ENCODE peak calls at places on chromosomes 13 and 19, in nine cellular contexts. J is left ventricle myocardium inferior; S is gastrocnemius medialis; C is GM23248; E is CD4-positive, CD25-positive, alpha-beta regulatory T cell; V is pancreas; K is NT2/D1; P is lower lobe of right lung; H is CD8-positive, alpha-beta memory T cell. U is an unnamed sample. For H3K27me3 and H3K4me1, the result is how much of the 10 kb centered on the place peaks cover.

GRCh38 chr19:52170304-52170703 is 1.1 kb downstream of the ZNF836 start:
- DNase-seq in E (no peak), C (peak), P (no peak), J (no peak), H (no peak), K (no peak), V (no peak), S (no peak), U (no peak)

GRCh38 chr19:55406091-55406868 is 1.3 kb downstream of the UBE2S start:
- DNase-seq in V (no peak), J (no peak), H (no peak), C (peak), S (no peak), K (no peak), E (no peak), P (no peak), U (no peak)

GRCh38 chr13:52127783-52128702 is 830 bp downstream of the NEK5 start:
- DNase-seq in K (peak), E (peak), P (peak), V (peak), J (peak), S (peak), H (peak), C (peak), U (peak)

GRCh38 chr19:56333506-56333905 is 18.9 kb upstream of the ZSCAN5A start:
- DNase-seq in P (no peak), H (peak), V (no peak), S (no peak), C (peak), K (peak), J (no peak), E (peak), U (peak)

GRCh38 chr13:94335786-94336357 is 143.6 kb downstream of the DCT start:
- DNase-seq in E (no peak), P (no peak), J (no peak), H (no peak), K (no peak), V (no peak), C (no peak), S (no peak), U (peak)

GRCh38 chr19:44891016-44891882 is at the start of gene TOMM40:
- DNase-seq in S (no peak), V (peak), C (peak), P (peak), H (no peak), E (peak), J (peak), K (peak), U (peak)

GRCh38 chr13:50224534-50224933 is 209.3 kb downstream of the KCNRG start:
- DNase-seq in P (no peak), C (peak), J (no peak), H (no peak), E (no peak), S (no peak), V (no peak), K (no peak), U (no peak)

GRCh38 chr19:38739440-38740251 is 4.6 kb downstream of the CAPN12 start:
- DNase-seq in K (no peak), S (no peak), H (no peak), V (no peak), E (no peak), P (peak), J (no peak), C (no peak), U (no peak)

GRCh38 chr13:95552208-95552538 is 347 bp upstream of the CLDN10 start:
- DNase-seq in C (no peak), V (no peak), H (no peak), J (no peak), E (no peak), S (no peak), K (no peak), P (no peak), U (no peak)

GRCh38 chr19:12990853-12991252 is 4.4 kb upstream of the NFIX start:
- DNase-seq in C (no peak), J (no peak), S (no peak), K (no peak), H (no peak), V (no peak), E (no peak), P (no peak), U (no peak)

GRCh38 chr19:1016647-1017114 is 4.2 kb downstream of the TMEM259 start:
- DNase-seq in P (no peak), V (no peak), K (no peak), J (peak), C (peak), E (no peak), H (no peak), S (peak), U (no peak)
- H3K4me3 ChIP-seq in P (peak), V (no peak), K (no peak), J (peak), C (peak), E (no peak), H (no peak), S (no peak), U (no peak)

DNA sequence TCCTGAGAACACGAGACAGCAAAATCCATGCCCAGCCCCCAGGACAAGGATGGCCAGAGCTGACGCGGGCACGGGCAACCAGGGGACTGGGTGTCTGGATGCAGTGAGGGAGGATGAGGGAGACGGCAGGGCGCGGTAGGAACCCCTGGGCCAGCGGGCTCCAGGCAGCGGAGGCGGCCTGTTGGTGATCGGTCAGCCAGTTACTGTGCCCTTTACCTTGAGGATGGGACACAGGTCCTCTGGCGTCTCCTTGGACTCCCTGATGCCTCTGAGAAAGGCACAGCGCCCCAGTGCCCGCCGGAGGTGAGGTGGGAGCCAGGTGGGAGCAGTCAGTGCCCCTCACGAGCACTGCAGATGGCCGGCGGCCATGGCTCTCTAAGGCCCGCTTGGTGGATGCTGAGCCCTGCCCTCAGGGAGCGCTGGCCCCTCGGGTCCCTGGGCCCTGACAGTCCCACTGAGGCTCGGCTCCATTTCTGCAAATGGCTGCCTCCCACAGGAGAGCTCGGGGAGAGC is 31.2 kb downstream of the C13orf46 start:
- DNase-seq in K (no peak), S (no peak), P (no peak), V (no peak), E (no peak), J (no peak), H (no peak), C (no peak), U (no peak)
- H3K27me3 ChIP-seq in K (under half), S (under half), P (under half), V (under half), E (under half), J (under half), H (under half), C (under half), U (under half)

DNA sequence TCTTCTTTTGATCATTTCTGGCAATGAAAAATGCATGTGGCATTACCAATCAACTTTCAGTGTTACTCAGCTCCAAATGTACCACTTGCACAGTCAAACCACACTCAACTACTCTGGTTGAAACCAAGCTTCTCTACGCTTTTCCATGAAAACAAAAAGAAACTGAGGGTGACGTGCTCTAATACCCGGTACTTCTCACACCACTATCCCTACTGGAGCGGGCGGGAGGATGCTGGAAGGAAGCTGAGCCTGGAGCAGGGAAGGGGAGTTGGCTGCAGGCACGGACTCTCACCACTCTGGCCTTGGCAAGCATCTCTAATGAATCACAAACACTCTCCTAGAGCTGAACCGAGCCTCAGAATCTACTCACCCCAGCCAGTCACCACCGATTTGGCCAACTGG is 48.2 kb downstream of the STK24 start:
- DNase-seq in P (no peak), S (no peak), J (no peak), C (peak), K (no peak), H (no peak), V (no peak), E (no peak), U (no peak)
- H3K4me1 ChIP-seq in P (under half), S (half or more), J (half or more), C (under half), K (under half), H (half or more), V (under half), E (half or more), U (under half)

DNA sequence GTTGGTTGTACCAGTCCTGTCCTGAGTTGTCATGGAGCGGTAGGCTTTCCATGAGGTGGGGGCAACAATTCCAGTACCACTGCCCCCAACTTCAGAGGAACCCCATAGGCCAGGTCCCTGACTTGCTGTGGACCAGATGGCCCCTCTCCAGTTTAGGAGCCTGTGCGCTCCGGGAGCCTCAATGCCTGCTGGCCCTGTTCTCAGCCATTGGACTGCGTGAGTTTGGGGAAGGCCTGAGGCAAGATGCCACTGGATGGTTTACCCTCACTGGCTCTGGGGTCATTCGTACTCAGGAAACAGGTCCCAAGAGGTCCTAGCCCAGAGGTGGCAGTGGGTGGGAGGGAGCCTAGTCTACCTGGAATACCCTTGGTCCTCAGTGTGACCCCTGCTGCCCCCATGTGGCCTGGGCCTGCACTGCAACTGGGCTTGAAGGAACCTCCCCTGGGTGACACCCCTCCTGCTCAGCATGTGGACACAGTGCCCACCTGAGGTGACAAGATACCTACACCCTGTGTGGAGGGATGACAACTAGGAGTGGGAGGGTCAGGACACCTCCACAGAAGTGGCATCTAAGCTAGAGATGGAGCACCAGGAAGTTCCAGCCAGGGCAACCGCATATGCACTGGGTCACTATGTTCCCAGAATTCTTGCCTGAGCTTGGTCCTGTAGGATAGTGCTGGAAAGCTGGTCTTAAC is 6.0 kb upstream of the PRR19 start:
- DNase-seq in C (peak), E (peak), P (peak), H (peak), S (peak), V (peak), K (peak), J (peak), U (peak)
- H3K4me3 ChIP-seq in C (no peak), E (no peak), P (no peak), H (no peak), S (no peak), V (no peak), K (no peak), J (no peak), U (no peak)

GRCh38 chr19:1718382-1719315 is 34.7 kb upstream of the ONECUT3 start:
- DNase-seq in P (no peak), K (no peak), S (no peak), E (no peak), H (no peak), C (no peak), J (no peak), V (no peak), U (no peak)
- H3K27me3 ChIP-seq in P (half or more), K (under half), S (half or more), E (under half), H (under half), C (under half), J (half or more), V (under half), U (under half)

DNA sequence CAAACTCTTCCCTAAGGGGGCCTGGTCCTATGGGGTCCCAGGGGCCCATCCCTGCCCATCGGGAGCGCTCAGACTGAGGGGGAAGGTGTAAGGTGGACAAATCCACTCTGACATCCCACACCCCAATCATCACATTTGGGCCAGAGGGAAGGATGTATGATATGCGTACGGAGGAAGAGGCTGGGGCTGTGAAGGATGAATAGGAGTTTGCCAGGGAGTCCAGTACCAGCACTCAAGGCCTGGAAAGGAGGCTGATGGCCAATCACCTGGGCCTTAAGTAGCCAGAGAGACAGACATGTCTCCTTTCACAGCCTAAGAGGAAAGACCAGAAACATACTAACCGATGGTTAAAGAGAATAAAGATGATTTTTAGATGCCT is 14.9 kb downstream of the TJP3 start:
- DNase-seq in J (no peak), V (no peak), S (no peak), H (no peak), K (no peak), C (no peak), P (no peak), E (no peak), U (no peak)
- H3K4me1 ChIP-seq in J (under half), V (under half), S (under half), H (under half), K (under half), C (under half), P (under half), E (under half), U (under half)

GRCh38 chr13:35761440-35762252 is 285.2 kb upstream of the MAB21L1 start:
- DNase-seq in C (no peak), H (no peak), E (no peak), K (no peak), J (no peak), P (no peak), V (no peak), S (no peak), U (no peak)
- H3K4me3 ChIP-seq in C (no peak), H (no peak), E (no peak), K (no peak), J (no peak), P (no peak), V (no peak), S (no peak), U (no peak)

GRCh38 chr19:41930322-41930722 is 2.1 kb upstream of the ERFL start:
- DNase-seq in H (no peak), E (no peak), C (no peak), P (no peak), J (no peak), S (no peak), K (no peak), V (no peak), U (no peak)

GRCh38 chr19:41928221-41928683 is at the start of gene ERFL:
- DNase-seq in C (peak), P (no peak), V (no peak), H (no peak), K (no peak), J (no peak), E (no peak), S (no peak), U (peak)

GRCh38 chr19:41930926-41931592 is 2.8 kb upstream of the ERFL start:
- DNase-seq in C (peak), V (no peak), P (no peak), H (no peak), K (peak), E (no peak), S (no peak), J (no peak), U (no peak)

GRCh38 chr19:41928754-41929535 is 696 bp upstream of the ERFL start:
- DNase-seq in J (no peak), E (no peak), K (no peak), P (no peak), H (no peak), V (no peak), S (no peak), C (no peak), U (no peak)

GRCh38 chr19:41929536-41930071 is 1.4 kb upstream of the ERFL start:
- DNase-seq in K (no peak), C (no peak), P (no peak), J (no peak), H (no peak), V (no peak), E (no peak), S (no peak), U (no peak)
- H3K27me3 ChIP-seq in K (half or more), C (half or more), P (half or more), J (half or more), H (under half), V (under half), E (under half), S (half or more), U (under half)

U was measured in HAP-1.